ENCODE peak calls at places on chromosomes 5 and 9, in seven cellular contexts. B is IMR-90, A is neuronal stem cell, K is trophoblast cell, U is H9, O is H1, J is mesendoderm. X is an unnamed sample.

GRCh38 chr9:16912197-16912596 is 41.7 kb upstream of the BNC2 start:
- DNase-seq in B (no peak), A (no peak), K (no peak), U (no peak), O (no peak), J (no peak), X (no peak)

GRCh38 chr9:117076571-117077300 is 338.1 kb downstream of the ASTN2 start:
- DNase-seq in B (no peak), A (no peak), K (no peak), U (no peak), O (no peak), J (no peak), X (no peak)

GRCh38 chr9:78026416-78026815 is 5.2 kb downstream of the GNAQ start:
- DNase-seq in B (no peak), A (no peak), K (no peak), U (no peak), O (no peak), J (peak; percentile 70), X (peak; percentile 66)

GRCh38 chr9:133825555-133826198 is 87.5 kb upstream of the SARDH start:
- DNase-seq in B (peak; percentile 90), A (no peak), K (no peak), U (no peak), O (no peak), J (no peak), X (peak; percentile 79)

GRCh38 chr5:79849061-79849460 is 142.0 kb downstream of the MTX3 start:
- DNase-seq in B (no peak), A (no peak), K (no peak), U (no peak), O (no peak), J (no peak), X (no peak)

GRCh38 chr5:122394313-122394712 is 82.3 kb downstream of the SNCAIP start:
- DNase-seq in B (peak; percentile 71), A (no peak), K (no peak), U (no peak), O (no peak), J (no peak), X (peak; percentile 34)

GRCh38 chr9:92455217-92455616 is 27.1 kb downstream of the ASPN start:
- DNase-seq in B (no peak), A (no peak), K (peak; percentile 20), U (peak; percentile 40), O (no peak), J (peak; percentile 40), X (no peak)

GRCh38 chr9:95515272-95516113 is 1.3 kb downstream of the PTCH1 start:
- DNase-seq in B (no peak), A (no peak), K (peak; percentile 4), U (peak; percentile 60), O (no peak), J (peak; percentile 55), X (peak; percentile 11)

GRCh38 chr5:74446673-74447337 is 193.7 kb downstream of the ENC1 start:
- DNase-seq in B (no peak), A (no peak), K (no peak), U (no peak), O (no peak), J (no peak), X (no peak)

GRCh38 chr9:97983524-97984187 is 515 bp downstream of the ANP32B start:
- DNase-seq in B (peak; percentile 9), A (no peak), K (peak; percentile 55), U (peak; percentile 37), O (no peak), J (peak; percentile 46), X (peak; percentile 60)

GRCh38 chr5:150068472-150068871 is 17.9 kb downstream of the CSF1R start:
- DNase-seq in B (no peak), A (no peak), K (no peak), U (no peak), O (no peak), J (no peak), X (no peak)

GRCh38 chr5:146704949-146705665 is 173.4 kb downstream of the PPP2R2B start:
- DNase-seq in B (no peak), A (no peak), K (no peak), U (no peak), O (no peak), J (no peak), X (no peak)

GRCh38 chr5:146707316-146707715 is 171.2 kb downstream of the PPP2R2B start:
- DNase-seq in B (no peak), A (no peak), K (no peak), U (no peak), O (no peak), J (no peak), X (no peak)

GRCh38 chr5:146703899-146704298 is 174.7 kb downstream of the PPP2R2B start:
- DNase-seq in B (no peak), A (no peak), K (no peak), U (no peak), O (no peak), J (no peak), X (no peak)

GRCh38 chr5:146703499-146703898 is 175.1 kb downstream of the PPP2R2B start:
- DNase-seq in B (no peak), A (no peak), K (no peak), U (no peak), O (no peak), J (no peak), X (no peak)

DNA sequence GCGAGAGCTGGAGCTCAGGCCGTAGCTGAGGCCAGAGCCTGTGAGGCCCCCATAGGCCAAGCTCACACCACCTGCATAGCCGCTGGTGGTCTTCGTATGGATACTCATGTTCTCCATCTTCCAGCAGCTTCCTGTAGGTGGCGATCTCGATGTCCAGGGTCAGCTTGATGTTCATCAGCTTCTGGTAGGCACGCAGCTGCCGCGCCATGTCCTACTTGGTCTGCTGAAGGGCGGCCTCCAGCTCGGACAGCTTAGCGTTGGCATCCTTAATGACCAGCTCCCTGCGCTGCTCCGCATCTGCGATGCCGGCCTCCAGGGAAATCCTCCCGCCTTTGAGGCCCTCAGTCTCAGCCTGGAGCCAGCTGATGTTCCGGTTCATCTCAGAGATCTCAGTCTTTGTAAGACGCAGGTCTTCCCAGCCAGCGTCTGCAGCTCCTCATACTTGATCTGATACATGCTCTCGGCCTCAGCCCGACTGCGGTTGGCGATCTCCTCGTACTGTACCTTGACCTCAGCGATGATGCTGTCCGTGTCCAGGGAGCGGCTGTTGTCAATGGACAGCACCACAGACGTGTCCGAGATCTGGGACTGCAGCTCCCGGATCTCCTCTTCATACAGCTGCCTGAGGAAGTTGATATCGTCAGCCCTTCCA is 172.1 kb downstream of the PPP2R2B start:
- DNase-seq in B (no peak), A (no peak), K (peak; percentile 43), U (peak; percentile 71), O (no peak), J (peak; percentile 61), X (no peak)
- H3K23ac ChIP-seq in B (no peak overlapping the region), A (peak overlapping the region; percentile 20), K (no peak overlapping the region), U (no peak overlapping the region), O (no peak overlapping the region), J (no peak overlapping the region), X (no peak overlapping the region)

GRCh38 chr9:126830827-126831226 is 26.0 kb downstream of the ZBTB43 start:
- DNase-seq in B (no peak), A (no peak), K (no peak), U (no peak), O (no peak), J (no peak), X (no peak)
- H3K23ac ChIP-seq in B (no peak overlapping the region), A (no peak overlapping the region), K (no peak overlapping the region), U (no peak overlapping the region), O (no peak overlapping the region), J (no peak overlapping the region), X (no peak overlapping the region)

GRCh38 chr9:90140131-90140818 is 502.3 kb downstream of the DIRAS2 start:
- DNase-seq in B (no peak), A (no peak), K (no peak), U (no peak), O (no peak), J (no peak), X (no peak)

GRCh38 chr9:90141723-90142122 is 500.9 kb downstream of the DIRAS2 start:
- DNase-seq in B (peak; percentile 29), A (no peak), K (peak; percentile 74), U (no peak), O (no peak), J (peak; percentile 31), X (peak; percentile 35)

GRCh38 chr9:90137824-90138223 is 504.8 kb downstream of the DIRAS2 start:
- DNase-seq in B (no peak), A (no peak), K (no peak), U (no peak), O (no peak), J (no peak), X (no peak)

GRCh38 chr9:90142580-90142979 is 500.0 kb downstream of the DIRAS2 start:
- DNase-seq in B (peak; percentile 25), A (peak; percentile 62), K (peak; percentile 83), U (no peak), O (no peak), J (peak; percentile 65), X (peak; percentile 50)
- H3K23ac ChIP-seq in B (no peak overlapping the region), A (no peak overlapping the region), K (no peak overlapping the region), U (no peak overlapping the region), O (no peak overlapping the region), J (no peak overlapping the region), X (no peak overlapping the region)

GRCh38 chr9:137245450-137246421 is 4.6 kb downstream of the TUBB4B start:
- DNase-seq in B (no peak), A (no peak), K (no peak), U (no peak), O (no peak), J (no peak), X (no peak)

GRCh38 chr9:137242329-137243204 is 1.5 kb downstream of the TUBB4B start:
- DNase-seq in B (no peak), A (no peak), K (no peak), U (no peak), O (no peak), J (no peak), X (no peak)

GRCh38 chr9:137247135-137247915 is 3.8 kb upstream of the STPG3 start:
- DNase-seq in B (no peak), A (no peak), K (no peak), U (no peak), O (no peak), J (no peak), X (no peak)

GRCh38 chr9:137243626-137244485 is 2.8 kb downstream of the TUBB4B start:
- DNase-seq in B (no peak), A (no peak), K (peak; percentile 57), U (no peak), O (no peak), J (peak; percentile 70), X (peak; percentile 46)

GRCh38 chr9:137244486-137245449 is 3.7 kb downstream of the TUBB4B start:
- DNase-seq in B (no peak), A (no peak), K (peak; percentile 69), U (peak; percentile 67), O (no peak), J (peak; percentile 69), X (peak; percentile 53)
- H3K23ac ChIP-seq in B (peak overlapping the region; percentile 16), A (peak overlapping the region; percentile 95), K (no peak overlapping the region), U (no peak overlapping the region), O (no peak overlapping the region), J (no peak overlapping the region), X (no peak overlapping the region)

X was measured in mesenchymal stem cell.